ENCODE peak calls at places on chromosomes 6 and 20, in nine cellular contexts. One of them, this sample, is unnamed.

GRCh38 chr6:134238960-134239795 is 78.7 kb downstream of the SGK1 start:
- DNase-seq in NCI-H446: no peak
- DNase-seq in effector CD4-positive, alpha-beta T cell: no peak
- DNase-seq in T1000: no peak
- DNase-seq in bronchial epithelial cell: no peak
- DNase-seq in C1 segment of cervical spinal cord: no peak
- DNase-seq in H4: no peak
- DNase-seq in NCI-H1417: no peak
- DNase-seq in tibial nerve: no peak
- DNase-seq in this sample: no peak

GRCh38 chr6:63689421-63689820 is 53.8 kb downstream of the PHF3 start:
- DNase-seq in bronchial epithelial cell: no peak
- DNase-seq in H4: no peak
- DNase-seq in tibial nerve: no peak
- DNase-seq in NCI-H1417: no peak
- DNase-seq in T1000: no peak
- DNase-seq in NCI-H446: no peak
- DNase-seq in effector CD4-positive, alpha-beta T cell: no peak
- DNase-seq in C1 segment of cervical spinal cord: no peak
- DNase-seq in this sample: no peak

GRCh38 chr6:98828991-98829411 is 5.4 kb upstream of the POU3F2 start:
- DNase-seq in NCI-H1417: peak; percentile 10
- DNase-seq in tibial nerve: no peak
- DNase-seq in bronchial epithelial cell: no peak
- DNase-seq in NCI-H446: no peak
- DNase-seq in H4: no peak
- DNase-seq in T1000: no peak
- DNase-seq in C1 segment of cervical spinal cord: no peak
- DNase-seq in effector CD4-positive, alpha-beta T cell: no peak
- DNase-seq in this sample: no peak

GRCh38 chr6:85490516-85491248 is 40.8 kb downstream of the NT5E start:
- DNase-seq in T1000: no peak
- DNase-seq in NCI-H446: no peak
- DNase-seq in NCI-H1417: no peak
- DNase-seq in H4: no peak
- DNase-seq in bronchial epithelial cell: peak; percentile 54
- DNase-seq in tibial nerve: no peak
- DNase-seq in C1 segment of cervical spinal cord: no peak
- DNase-seq in effector CD4-positive, alpha-beta T cell: no peak
- DNase-seq in this sample: no peak

GRCh38 chr20:62350098-62350628 is 16.9 kb downstream of the LAMA5 start:
- DNase-seq in C1 segment of cervical spinal cord: no peak
- DNase-seq in NCI-H1417: peak; percentile 72
- DNase-seq in bronchial epithelial cell: peak; percentile 94
- DNase-seq in effector CD4-positive, alpha-beta T cell: no peak
- DNase-seq in T1000: no peak
- DNase-seq in NCI-H446: no peak
- DNase-seq in H4: no peak
- DNase-seq in tibial nerve: no peak
- DNase-seq in this sample: no peak

GRCh38 chr20:10961651-10962288 is 288.0 kb upstream of the JAG1 start:
- DNase-seq in tibial nerve: no peak
- DNase-seq in bronchial epithelial cell: no peak
- DNase-seq in effector CD4-positive, alpha-beta T cell: no peak
- DNase-seq in NCI-H1417: peak; percentile 10
- DNase-seq in NCI-H446: no peak
- DNase-seq in C1 segment of cervical spinal cord: no peak
- DNase-seq in T1000: no peak
- DNase-seq in H4: no peak
- DNase-seq in this sample: no peak

GRCh38 chr20:47258745-47259695 is 97.5 kb downstream of the ZMYND8 start:
- DNase-seq in NCI-H446: no peak
- DNase-seq in C1 segment of cervical spinal cord: no peak
- DNase-seq in bronchial epithelial cell: peak; percentile 80
- DNase-seq in effector CD4-positive, alpha-beta T cell: no peak
- DNase-seq in H4: no peak
- DNase-seq in NCI-H1417: no peak
- DNase-seq in T1000: no peak
- DNase-seq in tibial nerve: peak; percentile 46
- DNase-seq in this sample: peak; percentile 46

GRCh38 chr6:154673919-154674318 is 59.3 kb upstream of the SCAF8 start:
- DNase-seq in NCI-H1417: no peak
- DNase-seq in C1 segment of cervical spinal cord: no peak
- DNase-seq in NCI-H446: no peak
- DNase-seq in H4: no peak
- DNase-seq in bronchial epithelial cell: no peak
- DNase-seq in T1000: no peak
- DNase-seq in tibial nerve: no peak
- DNase-seq in effector CD4-positive, alpha-beta T cell: no peak
- DNase-seq in this sample: no peak

GRCh38 chr6:25652007-25652515 is at the start of gene SCGN:
- DNase-seq in effector CD4-positive, alpha-beta T cell: peak; percentile 3
- DNase-seq in NCI-H1417: peak; percentile 50
- DNase-seq in H4: no peak
- DNase-seq in C1 segment of cervical spinal cord: no peak
- DNase-seq in tibial nerve: peak; percentile 17
- DNase-seq in NCI-H446: peak; percentile 65
- DNase-seq in bronchial epithelial cell: peak; percentile 41
- DNase-seq in T1000: no peak
- DNase-seq in this sample: peak; percentile 4